ENCODE peak calls at places on chromosomes 12 and 14, in five cellular contexts. M is prostate gland, B is transverse colon, Z is fibroblast of pulmonary artery, V is cardiac muscle cell. W is an unnamed sample.

GRCh38 chr12:40049268-40049667 is 56.6 kb downstream of the SLC2A13 start:
- DNase-seq in Z (no peak), M (no peak), B (no peak), V (no peak), W (no peak)

GRCh38 chr14:73634333-73634833 is 10.4 kb upstream of the DNAL1 start:
- DNase-seq in B (peak), V (peak), M (peak), Z (peak), W (no peak)

GRCh38 chr12:12387521-12387920 is 30.6 kb downstream of the BORCS5 start:
- DNase-seq in Z (peak), V (no peak), B (no peak), M (no peak), W (peak)

GRCh38 chr12:75994069-75994740 is 37.4 kb downstream of the PHLDA1 start:
- DNase-seq in B (no peak), M (no peak), V (no peak), Z (no peak), W (no peak)

GRCh38 chr14:76065519-76065918 is 80.0 kb downstream of the IFT43 start:
- DNase-seq in Z (no peak), V (no peak), M (no peak), B (no peak), W (no peak)

GRCh38 chr12:80186727-80187217 is 87.4 kb downstream of the OTOGL start:
- DNase-seq in Z (peak), V (peak), B (peak), M (peak), W (peak)

GRCh38 chr14:86405250-86405649 is 875.3 kb downstream of the FLRT2 start:
- DNase-seq in M (no peak), Z (peak), V (no peak), B (no peak), W (no peak)

GRCh38 chr12:10042167-10042566 is 11.7 kb downstream of the CLEC9A start:
- DNase-seq in V (no peak), B (no peak), M (no peak), Z (no peak), W (no peak)

GRCh38 chr14:99033951-99034350 is 238.0 kb downstream of the BCL11B start:
- DNase-seq in Z (no peak), B (no peak), V (no peak), M (no peak), W (no peak)

GRCh38 chr14:105087963-105088811 is 23.0 kb upstream of the GPR132 start:
- DNase-seq in M (no peak), Z (peak), B (peak), V (peak), W (peak)

GRCh38 chr12:104175726-104176247 is 37.8 kb upstream of the NFYB start:
- DNase-seq in B (no peak), Z (no peak), V (no peak), M (no peak), W (no peak)

GRCh38 chr12:65822732-65823480 is 1.4 kb upstream of the HMGA2 start:
- DNase-seq in B (peak), Z (peak), V (peak), M (no peak), W (peak)

GRCh38 chr12:132545183-132545953 is 55.4 kb downstream of the FBRSL1 start:
- DNase-seq in Z (no peak), B (no peak), V (no peak), M (no peak), W (no peak)

GRCh38 chr12:131105736-131106356 is 152.1 kb downstream of the ADGRD1 start:
- DNase-seq in V (no peak), Z (no peak), M (no peak), B (no peak), W (no peak)

GRCh38 chr12:116959845-116960514 is 49.2 kb downstream of the FBXW8 start:
- DNase-seq in B (no peak), V (no peak), Z (no peak), M (no peak), W (peak)

GRCh38 chr12:54053625-54054441 is at the start of gene HOXC4:
- DNase-seq in B (peak), Z (peak), M (no peak), V (no peak), W (no peak)

GRCh38 chr14:37081220-37081619 is 91.2 kb downstream of the SLC25A21 start:
- DNase-seq in M (no peak), B (no peak), Z (no peak), V (no peak), W (peak)

GRCh38 chr12:74801625-74802024 is 264.0 kb downstream of the ATXN7L3B start:
- DNase-seq in V (no peak), M (no peak), Z (no peak), B (no peak), W (peak)

GRCh38 chr12:114944736-114945135 is 260.8 kb upstream of the TBX3 start:
- DNase-seq in Z (no peak), M (no peak), V (no peak), B (no peak), W (no peak)

GRCh38 chr14:59339526-59339925 is 125.7 kb downstream of the GPR135 start:
- DNase-seq in V (no peak), M (no peak), Z (no peak), B (no peak), W (no peak)

GRCh38 chr12:52184813-52185212 is 7.0 kb downstream of the KRT80 start:
- DNase-seq in B (no peak), M (no peak), Z (no peak), V (no peak), W (no peak)

GRCh38 chr12:47901285-47902093 is 3.3 kb downstream of the VDR start:
- DNase-seq in V (no peak), Z (no peak), M (no peak), B (peak), W (no peak)

GRCh38 chr14:61132894-61133293 is 148.2 kb downstream of the TMEM30B start:
- DNase-seq in V (no peak), B (no peak), Z (no peak), M (no peak), W (no peak)

GRCh38 chr12:58877243-58877743 is 43.0 kb downstream of the LRIG3 start:
- DNase-seq in Z (peak), B (no peak), M (peak), V (no peak), W (peak)

GRCh38 chr12:2614341-2614740 is 180.4 kb upstream of the FKBP4 start:
- DNase-seq in Z (no peak), M (no peak), B (no peak), V (no peak), W (no peak)

GRCh38 chr14:29810657-29811056 is 117.0 kb downstream of the PRKD1 start:
- DNase-seq in B (no peak), V (no peak), M (no peak), Z (peak), W (peak)

GRCh38 chr12:82174936-82175335 is 183.3 kb downstream of the CCDC59 start:
- DNase-seq in V (no peak), B (no peak), Z (no peak), M (no peak), W (no peak)

GRCh38 chr12:85130631-85131030 is 94.5 kb downstream of the LRRIQ1 start:
- DNase-seq in Z (peak), V (no peak), B (no peak), M (no peak), W (no peak)

GRCh38 chr14:77580964-77581505 is 35.4 kb downstream of the SPTLC2 start:
- DNase-seq in Z (peak), B (no peak), V (no peak), M (no peak), W (no peak)

GRCh38 chr12:91601057-91601456 is 418.4 kb upstream of the DCN start:
- DNase-seq in M (no peak), Z (no peak), B (no peak), V (no peak), W (no peak)

GRCh38 chr12:116432321-116432750 is 126.8 kb upstream of the MAP1LC3B2 start:
- DNase-seq in V (no peak), B (no peak), M (no peak), Z (peak), W (no peak)

GRCh38 chr12:2052861-2053674 is at the start of gene CACNA1C:
- DNase-seq in B (peak), Z (peak), M (peak), V (peak), W (peak)

GRCh38 chr12:76158518-76159321 is 74.2 kb upstream of the NAP1L1 start:
- DNase-seq in B (peak), M (peak), V (peak), Z (peak), W (peak)

GRCh38 chr12:170361-171225 is 43.4 kb downstream of the SLC6A12 start:
- DNase-seq in M (no peak), Z (no peak), B (no peak), V (no peak), W (no peak)

GRCh38 chr12:59944177-59944576 is 348.3 kb downstream of the SLC16A7 start:
- DNase-seq in Z (no peak), B (no peak), M (no peak), V (no peak), W (no peak)

GRCh38 chr14:67881225-67881624 is 61.6 kb downstream of the RAD51B start:
- DNase-seq in V (peak), M (no peak), Z (no peak), B (no peak), W (no peak)

GRCh38 chr14:67887478-67887877 is 67.9 kb downstream of the RAD51B start:
- DNase-seq in M (no peak), Z (no peak), V (no peak), B (no peak), W (no peak)

GRCh38 chr14:67882973-67883372 is 63.4 kb downstream of the RAD51B start:
- DNase-seq in M (no peak), B (no peak), V (no peak), Z (no peak), W (no peak)

GRCh38 chr14:67886221-67886620 is 66.6 kb downstream of the RAD51B start:
- DNase-seq in M (no peak), V (peak), B (no peak), Z (no peak), W (no peak)

DNA sequence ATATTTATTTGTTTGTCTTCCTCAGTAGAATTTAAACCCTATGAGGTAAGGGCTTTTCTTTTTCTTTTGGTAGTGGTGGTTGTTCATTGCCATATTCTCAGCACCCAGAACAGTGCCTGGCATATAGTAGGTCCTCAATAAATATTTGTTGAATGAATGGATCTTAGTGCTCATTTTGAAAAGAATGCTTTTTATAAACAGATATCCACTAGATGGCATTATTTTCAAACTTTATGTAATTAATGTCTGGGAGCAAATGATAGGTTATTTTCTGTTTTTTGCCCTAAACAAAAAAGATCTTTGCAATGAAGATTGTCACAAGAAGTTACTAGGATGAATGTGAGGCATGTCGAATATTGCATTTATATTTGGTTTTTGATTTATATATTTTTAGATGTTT is 64.1 kb downstream of the RAD51B start:
- DNase-seq in V (no peak), B (no peak), M (no peak), Z (peak), W (peak)
- TF ChIP-seq CTCF in V (peak), B (peak), M (peak), Z (peak), W (peak)

DNA sequence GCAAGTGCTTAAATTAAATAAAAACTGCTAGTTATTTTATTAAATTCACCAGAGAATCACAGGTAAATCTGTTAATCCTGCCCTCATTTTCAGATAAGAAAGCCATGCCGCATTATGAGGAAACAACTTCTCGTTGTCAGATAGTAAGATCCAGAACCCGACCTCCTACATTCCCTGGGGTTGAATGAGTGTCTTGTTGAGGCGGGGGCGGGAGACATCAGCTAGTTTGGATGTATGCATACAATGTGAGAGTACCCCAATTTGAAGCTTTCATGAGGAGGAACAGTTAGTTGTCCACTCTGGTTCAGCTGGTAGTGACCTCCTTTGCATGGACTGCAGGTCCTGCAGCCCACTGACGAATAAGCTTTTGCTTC is 34.8 kb downstream of the EVL start:
- DNase-seq in B (no peak), M (no peak), V (no peak), Z (no peak), W (peak)
- H3K4me3 ChIP-seq in B (no peak), M (no peak), V (no peak), Z (no peak), W (no peak)

DNA sequence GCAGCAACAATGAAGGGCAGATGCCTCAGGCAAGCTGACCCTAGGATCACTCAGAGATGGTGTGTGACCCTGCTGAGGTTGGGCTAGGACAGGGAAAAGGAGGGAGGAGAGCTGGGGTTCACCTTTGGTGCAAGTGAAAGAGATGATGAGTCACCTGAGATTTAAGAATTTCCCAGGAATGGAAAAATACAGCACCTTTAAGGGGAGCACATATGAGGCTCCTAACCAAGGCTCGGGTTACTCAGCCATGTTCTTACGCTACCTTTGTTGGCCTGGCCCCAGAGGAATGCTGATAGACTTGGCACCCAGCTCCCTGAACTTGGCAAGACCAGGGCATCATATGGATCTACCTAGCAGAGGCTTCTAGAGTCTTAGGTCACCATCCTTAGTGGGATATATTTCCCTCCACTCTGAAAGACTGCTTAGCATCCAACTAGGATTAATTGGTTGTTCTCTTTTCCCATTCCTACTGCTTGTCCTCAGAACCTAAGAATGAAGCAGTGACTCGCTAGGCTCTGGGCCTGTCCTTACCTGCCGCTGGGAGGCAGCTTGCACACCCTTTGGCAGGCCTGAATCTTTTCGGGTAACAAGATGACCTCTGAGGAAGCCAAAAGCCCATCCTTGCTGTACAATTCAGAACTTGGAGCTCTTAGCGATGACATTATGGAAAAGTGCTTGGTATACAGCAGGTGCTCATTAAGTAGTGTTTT is 4.0 kb upstream of the NAA25 start:
- DNase-seq in Z (no peak), M (peak), B (no peak), V (no peak), W (peak)
- TF ChIP-seq CTCF in Z (no peak), M (peak), B (no peak), V (no peak), W (peak)

GRCh38 chr12:88960213-88960878 is 380.1 kb upstream of the KITLG start:
- DNase-seq in M (no peak), B (no peak), Z (peak), V (peak), W (peak)
- H3K4me3 ChIP-seq in M (no peak), B (no peak), Z (no peak), V (no peak), W (no peak)

GRCh38 chr14:26905219-26905618 is 307.4 kb upstream of the NOVA1 start:
- DNase-seq in Z (no peak), V (no peak), B (no peak), M (no peak), W (no peak)
- TF ChIP-seq CTCF in Z (no peak), V (no peak), B (no peak), M (peak), W (no peak)

GRCh38 chr14:50521912-50522341 is 10.4 kb downstream of the MAP4K5 start:
- DNase-seq in V (no peak), B (no peak), Z (no peak), M (no peak), W (peak)
- H3K4me3 ChIP-seq in V (no peak), B (peak), Z (no peak), M (no peak), W (no peak)